ENCODE peak calls at places on chromosome 18, in four cellular contexts. I, H, Y and F are unnamed samples.

GRCh38 chr18:57833441-57834101 is 30.5 kb upstream of the ATP8B1 start:
- DNase-seq in I (peak; percentile 44), H (peak; percentile 36), Y (peak; percentile 29), F (no peak)

GRCh38 chr18:32896781-32897547 is 124.1 kb upstream of the KLHL14 start:
- DNase-seq in I (peak; percentile 11), H (no peak), Y (peak; percentile 25), F (no peak)

GRCh38 chr18:26502834-26503233 is 45.5 kb downstream of the KCTD1 start:
- DNase-seq in I (no peak), H (no peak), Y (no peak), F (no peak)

GRCh38 chr18:59220784-59221765 is 1.1 kb downstream of the GRP start:
- DNase-seq in I (no peak), H (peak; percentile 28), Y (no peak), F (no peak)

GRCh38 chr18:78790960-78791359 is 188.7 kb upstream of the SALL3 start:
- DNase-seq in I (no peak), H (no peak), Y (no peak), F (no peak)

GRCh38 chr18:48100712-48101165 is 170.3 kb upstream of the SMAD2 start:
- DNase-seq in I (no peak), H (no peak), Y (no peak), F (no peak)

GRCh38 chr18:57352761-57353136 is 392 bp downstream of the ST8SIA3 start:
- DNase-seq in I (no peak), H (no peak), Y (no peak), F (no peak)

GRCh38 chr18:77820472-77820871 is 570.8 kb downstream of the GALR1 start:
- DNase-seq in I (no peak), H (no peak), Y (no peak), F (no peak)

GRCh38 chr18:61893971-61894750 is 1.4 kb upstream of the RNF152 start:
- DNase-seq in I (peak; percentile 73), H (peak; percentile 83), Y (peak; percentile 61), F (no peak)

GRCh38 chr18:49561127-49561376 is 805 bp upstream of the LIPG start:
- DNase-seq in I (peak; percentile 19), H (peak; percentile 40), Y (no peak), F (no peak)

GRCh38 chr18:79775441-79776221 is 22.1 kb upstream of the KCNG2 start:
- DNase-seq in I (no peak), H (no peak), Y (no peak), F (no peak)

GRCh38 chr18:46469186-46469915 is 187.7 kb downstream of the LOXHD1 start:
- DNase-seq in I (no peak), H (no peak), Y (no peak), F (peak; percentile 78)

GRCh38 chr18:48106976-48107781 is 176.7 kb upstream of the SMAD2 start:
- DNase-seq in I (no peak), H (peak; percentile 6), Y (no peak), F (no peak)

GRCh38 chr18:3340682-3341097 is 78.8 kb downstream of the MYL12B start:
- DNase-seq in I (no peak), H (peak; percentile 32), Y (peak; percentile 30), F (no peak)

GRCh38 chr18:7084080-7084765 is 33.4 kb downstream of the LAMA1 start:
- DNase-seq in I (peak; percentile 63), H (peak; percentile 74), Y (peak; percentile 42), F (peak; percentile 19)

GRCh38 chr18:3593381-3593903 is 143.5 kb downstream of the TGIF1 start:
- DNase-seq in I (no peak), H (peak; percentile 80), Y (peak; percentile 76), F (peak; percentile 81)

GRCh38 chr18:48894266-48894600 is 56.5 kb downstream of the SMAD7 start:
- DNase-seq in I (no peak), H (no peak), Y (no peak), F (no peak)

GRCh38 chr18:13611058-13611615 is 115.2 kb downstream of the FAM210A start:
- DNase-seq in I (peak; percentile 57), H (peak; percentile 66), Y (peak; percentile 23), F (peak; percentile 13)

GRCh38 chr18:48402953-48403352 is 6.2 kb downstream of the ZBTB7C start:
- DNase-seq in I (no peak), H (peak; percentile 31), Y (peak; percentile 75), F (no peak)

GRCh38 chr18:13112982-13113381 is 105.6 kb upstream of the LDLRAD4 start:
- DNase-seq in I (peak; percentile 66), H (peak; percentile 55), Y (peak; percentile 42), F (peak; percentile 35)

GRCh38 chr18:48539406-48540328 is 836 bp downstream of the CTIF start:
- DNase-seq in I (peak; percentile 51), H (peak; percentile 84), Y (peak; percentile 67), F (no peak)

GRCh38 chr18:31206787-31207381 is 44.2 kb upstream of the DSC1 start:
- DNase-seq in I (peak; percentile 5), H (no peak), Y (peak; percentile 22), F (no peak)

GRCh38 chr18:46859855-46860254 is 57.5 kb downstream of the PIAS2 start:
- DNase-seq in I (peak; percentile 15), H (no peak), Y (peak; percentile 38), F (peak; percentile 57)

GRCh38 chr18:36176177-36176584 is 11.1 kb upstream of the MOCOS start:
- DNase-seq in I (no peak), H (no peak), Y (no peak), F (no peak)

GRCh38 chr18:12580630-12581342 is 77.1 kb downstream of the SPIRE1 start:
- DNase-seq in I (no peak), H (no peak), Y (no peak), F (no peak)

GRCh38 chr18:67232406-67232805 is 284.1 kb downstream of the DSEL start:
- DNase-seq in I (peak; percentile 71), H (peak; percentile 88), Y (peak; percentile 54), F (peak; percentile 23)

GRCh38 chr18:42164556-42164955 is 209.5 kb downstream of the PIK3C3 start:
- DNase-seq in I (no peak), H (peak; percentile 8), Y (no peak), F (no peak)

GRCh38 chr18:53909668-53910067 is 314.8 kb downstream of the MBD2 start:
- DNase-seq in I (peak; percentile 13), H (peak; percentile 48), Y (no peak), F (no peak)

GRCh38 chr18:73688851-73689659 is 458.6 kb downstream of the FBXO15 start:
- DNase-seq in I (peak; percentile 81), H (peak; percentile 89), Y (peak; percentile 97), F (peak; percentile 83)

GRCh38 chr18:56789004-56789888 is 138.1 kb downstream of the WDR7 start:
- DNase-seq in I (peak; percentile 62), H (peak; percentile 41), Y (peak; percentile 26), F (no peak)

DNA sequence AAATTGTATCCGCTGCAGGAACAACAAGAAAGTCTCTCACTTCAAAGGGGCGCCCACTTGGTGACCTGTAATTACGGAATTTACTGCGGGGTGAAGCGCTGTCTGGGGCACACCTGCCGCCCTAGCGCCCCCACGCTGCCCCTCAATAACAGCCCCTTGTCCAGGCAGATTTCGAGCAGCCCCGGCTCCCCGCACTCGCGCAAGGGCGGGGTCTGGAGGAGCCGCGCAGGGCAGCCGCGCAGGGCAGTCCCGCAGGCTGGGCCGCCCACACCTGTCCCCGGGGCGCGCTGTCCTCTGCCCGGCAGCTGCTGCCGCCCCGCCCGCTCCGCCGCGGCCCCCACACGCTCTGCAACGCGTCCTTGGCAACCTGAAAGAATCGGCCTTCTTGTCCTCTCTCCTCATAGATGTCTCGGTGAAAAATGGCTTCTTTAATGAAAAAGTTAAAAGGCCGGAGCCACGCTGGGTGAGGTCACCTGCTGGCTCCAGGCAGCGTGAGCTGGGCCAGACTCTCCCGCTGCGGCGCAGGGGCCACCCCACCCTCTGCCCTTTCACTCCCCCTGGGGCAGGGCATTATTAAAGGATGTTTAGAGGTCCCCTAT is 218.1 kb downstream of the VAPA start:
- DNase-seq in I (no peak), H (peak; percentile 32), Y (no peak), F (no peak)
- H3K4me3 ChIP-seq in I (peak overlapping the region; percentile 3), H (peak overlapping the region; percentile 32), Y (peak overlapping the region; percentile 5), F (peak overlapping the region; percentile 29)

DNA sequence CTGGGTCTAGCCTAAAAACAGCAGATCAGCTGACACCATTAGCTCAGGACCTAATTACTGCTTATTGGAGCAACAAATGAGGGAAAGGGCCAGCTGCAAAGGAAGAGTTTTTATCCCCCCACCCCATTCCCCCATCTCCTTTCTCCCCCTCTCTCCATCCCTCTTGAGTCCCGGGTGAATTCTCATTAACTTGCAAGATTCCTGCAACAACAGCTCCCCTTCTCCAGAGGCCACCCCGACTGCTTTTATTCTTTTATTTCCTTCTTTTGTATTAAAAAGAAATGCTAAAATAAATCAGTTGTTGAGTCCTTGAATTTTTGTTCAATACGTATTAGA is 473 bp upstream of the NOL4 start:
- DNase-seq in I (no peak), H (no peak), Y (no peak), F (no peak)
- H3K4me3 ChIP-seq in I (no peak overlapping the region), H (no peak overlapping the region), Y (peak overlapping the region; percentile 25), F (peak overlapping the region; percentile 56)

DNA sequence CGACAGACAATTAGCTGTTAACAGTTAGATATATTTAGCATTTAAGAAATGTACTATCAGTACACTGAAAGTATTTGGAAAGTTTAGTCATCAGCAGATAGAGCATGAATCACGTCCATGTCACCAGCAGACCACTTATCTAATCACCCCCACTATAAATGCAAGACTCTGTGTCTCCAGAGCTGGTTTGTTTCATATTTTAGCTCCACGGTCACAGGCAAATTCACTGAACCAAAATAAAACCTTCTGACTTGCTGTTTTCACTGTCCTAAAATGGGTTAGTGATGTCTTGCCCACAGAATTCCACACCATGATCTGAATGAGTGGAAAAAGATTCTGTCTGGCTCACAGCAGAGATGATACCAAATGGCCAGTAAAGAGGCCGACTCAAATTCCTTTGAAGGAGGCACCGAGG is 64.9 kb downstream of the CDH2 start:
- DNase-seq in I (peak; percentile 70), H (peak; percentile 81), Y (peak; percentile 37), F (no peak)
- H3K4me3 ChIP-seq in I (no peak overlapping the region), H (peak overlapping the region; percentile 59), Y (peak overlapping the region; percentile 0), F (no peak overlapping the region)

GRCh38 chr18:37254973-37255372 is 310.6 kb downstream of the CELF4 start:
- DNase-seq in I (no peak), H (no peak), Y (no peak), F (no peak)

GRCh38 chr18:37254256-37254880 is 311.2 kb downstream of the CELF4 start:
- DNase-seq in I (no peak), H (peak; percentile 14), Y (no peak), F (no peak)

GRCh38 chr18:37252854-37253396 is 312.7 kb downstream of the CELF4 start:
- DNase-seq in I (no peak), H (no peak), Y (no peak), F (no peak)

GRCh38 chr18:37252342-37252741 is 313.3 kb downstream of the CELF4 start:
- DNase-seq in I (no peak), H (no peak), Y (no peak), F (no peak)

DNA sequence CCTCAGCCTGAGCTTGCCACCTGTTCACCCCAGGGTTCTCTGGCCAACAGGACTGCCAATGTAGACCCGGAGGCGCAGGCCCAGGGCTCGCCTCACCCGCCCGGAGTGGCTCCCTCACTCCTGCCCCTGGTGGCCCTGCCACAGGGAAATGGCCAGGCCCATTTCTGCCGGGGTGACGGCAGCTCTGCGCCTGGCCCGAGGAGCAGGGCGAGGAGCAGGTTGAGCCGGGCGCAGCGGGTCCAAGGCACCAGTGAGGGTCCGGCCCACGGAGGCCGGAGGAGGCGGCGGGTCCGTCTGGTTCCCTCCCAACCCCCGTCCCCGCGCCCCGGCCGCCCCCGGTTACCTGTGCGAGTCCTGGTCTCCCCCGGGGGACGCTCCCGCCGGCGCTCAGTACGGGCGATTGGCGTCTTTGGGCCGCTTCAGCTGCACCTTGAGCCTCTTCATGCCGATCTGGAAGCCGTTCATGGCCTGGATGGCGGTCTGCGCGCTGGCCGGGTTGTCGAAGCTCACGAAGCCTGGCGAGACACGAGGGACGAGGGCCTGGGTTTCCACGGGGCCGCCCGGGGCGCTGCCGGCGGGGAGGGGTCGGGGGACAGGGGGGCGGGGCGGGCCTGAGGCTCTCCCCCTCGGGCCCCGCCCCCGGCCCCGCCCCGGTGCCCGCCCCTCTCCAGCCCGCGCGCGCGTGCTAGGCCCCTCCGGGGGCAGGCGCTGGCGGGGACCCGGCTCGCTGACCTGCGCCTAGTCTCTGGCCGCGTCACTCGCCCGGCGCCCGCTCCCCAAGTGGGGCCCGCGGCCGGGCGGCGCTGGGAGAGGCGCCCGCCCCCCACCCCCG is 312.0 kb downstream of the CELF4 start:
- DNase-seq in I (no peak), H (peak; percentile 25), Y (no peak), F (no peak)
- H3K4me3 ChIP-seq in I (no peak overlapping the region), H (peak overlapping the region; percentile 22), Y (no peak overlapping the region), F (peak overlapping the region; percentile 36)